ENCODE peak calls at places on chromosomes 5 and 9, in ten cellular contexts. H, T, Z, Q, S, K, L, Y, J and V are unnamed samples.

GRCh38 chr5:52822437-52822836 is 34.7 kb downstream of the ITGA1 start:
- DNase-seq in H (no peak), T (peak; percentile 83), Z (peak; percentile 53), Q (no peak), S (no peak), K (peak; percentile 95), L (no peak), Y (no peak), J (no peak), V (peak; percentile 70)

GRCh38 chr5:10585120-10585915 is 21.4 kb downstream of the ANKRD33B start:
- DNase-seq in H (no peak), T (no peak), Z (no peak), Q (no peak), S (no peak), K (no peak), L (no peak), Y (no peak), J (no peak), V (peak; percentile 52)

GRCh38 chr9:114908796-114909448 is 21.5 kb downstream of the TNFSF8 start:
- DNase-seq in H (no peak), T (no peak), Z (no peak), Q (peak; percentile 67), S (no peak), K (no peak), L (no peak), Y (no peak), J (no peak), V (no peak)

GRCh38 chr9:120982851-120983250 is 56.3 kb upstream of the TRAF1 start:
- DNase-seq in H (no peak), T (no peak), Z (no peak), Q (no peak), S (peak; percentile 30), K (no peak), L (no peak), Y (no peak), J (no peak), V (no peak)

GRCh38 chr5:79875230-79875629 is 115.8 kb downstream of the MTX3 start:
- DNase-seq in H (no peak), T (peak; percentile 41), Z (no peak), Q (peak; percentile 30), S (no peak), K (no peak), L (no peak), Y (no peak), J (no peak), V (no peak)

GRCh38 chr5:140221697-140222223 is 46.8 kb downstream of the CYSTM1 start:
- DNase-seq in H (no peak), T (no peak), Z (no peak), Q (peak; percentile 87), S (peak; percentile 64), K (no peak), L (no peak), Y (no peak), J (no peak), V (no peak)

GRCh38 chr9:14524881-14525515 is 168.2 kb downstream of the ZDHHC21 start:
- DNase-seq in H (no peak), T (no peak), Z (no peak), Q (no peak), S (no peak), K (no peak), L (no peak), Y (no peak), J (no peak), V (no peak)

GRCh38 chr5:172543484-172544298 is 89.4 kb upstream of the SH3PXD2B start:
- DNase-seq in H (no peak), T (no peak), Z (no peak), Q (no peak), S (no peak), K (no peak), L (no peak), Y (no peak), J (no peak), V (peak; percentile 34)

GRCh38 chr5:32587067-32587551 is 1.8 kb downstream of the SUB1 start:
- DNase-seq in H (no peak), T (no peak), Z (no peak), Q (no peak), S (no peak), K (no peak), L (no peak), Y (no peak), J (no peak), V (no peak)

GRCh38 chr9:78292716-78293497 is 4.0 kb upstream of the PSAT1 start:
- DNase-seq in H (no peak), T (no peak), Z (no peak), Q (no peak), S (no peak), K (no peak), L (no peak), Y (no peak), J (no peak), V (no peak)

GRCh38 chr5:93586948-93587918 is 4.2 kb downstream of the NR2F1 start:
- DNase-seq in H (peak; percentile 63), T (no peak), Z (no peak), Q (peak; percentile 66), S (no peak), K (peak; percentile 73), L (no peak), Y (no peak), J (no peak), V (no peak)
- H3K27ac ChIP-seq in H (no peak overlapping the region), T (no peak overlapping the region), Z (no peak overlapping the region), Q (peak overlapping the region; percentile 89), S (peak overlapping the region; percentile 87), K (peak overlapping the region; percentile 74), L (peak overlapping the region; percentile 63), Y (peak overlapping the region; percentile 65), J (peak overlapping the region; percentile 95), V (peak overlapping the region; percentile 66)

GRCh38 chr5:176319827-176320554 is 41.6 kb downstream of the KIAA1191 start:
- DNase-seq in H (no peak), T (no peak), Z (no peak), Q (peak; percentile 5), S (no peak), K (no peak), L (no peak), Y (no peak), J (no peak), V (no peak)
- TF ChIP-seq CTCF in H (no peak), T (peak; percentile 44), Z (no peak), Q (peak; percentile 5), S (peak; percentile 31), K (peak; percentile 19), L (no peak), Y (no peak), J (no peak), V (no peak)

GRCh38 chr9:17137576-17137975 is 2.7 kb downstream of the CNTLN start:
- DNase-seq in H (no peak), T (no peak), Z (no peak), Q (peak; percentile 6), S (no peak), K (no peak), L (no peak), Y (no peak), J (no peak), V (no peak)

GRCh38 chr9:17134843-17135577 is at the start of gene CNTLN:
- DNase-seq in H (peak; percentile 89), T (peak; percentile 97), Z (peak; percentile 93), Q (peak; percentile 82), S (peak; percentile 83), K (peak; percentile 98), L (peak; percentile 97), Y (peak; percentile 93), J (peak; percentile 85), V (peak; percentile 95)

GRCh38 chr9:17138503-17138902 is 3.7 kb downstream of the CNTLN start:
- DNase-seq in H (no peak), T (no peak), Z (no peak), Q (no peak), S (no peak), K (no peak), L (no peak), Y (no peak), J (no peak), V (no peak)

GRCh38 chr9:17134396-17134842 is 421 bp upstream of the CNTLN start:
- DNase-seq in H (no peak), T (no peak), Z (no peak), Q (peak; percentile 50), S (no peak), K (no peak), L (no peak), Y (no peak), J (no peak), V (no peak)

DNA sequence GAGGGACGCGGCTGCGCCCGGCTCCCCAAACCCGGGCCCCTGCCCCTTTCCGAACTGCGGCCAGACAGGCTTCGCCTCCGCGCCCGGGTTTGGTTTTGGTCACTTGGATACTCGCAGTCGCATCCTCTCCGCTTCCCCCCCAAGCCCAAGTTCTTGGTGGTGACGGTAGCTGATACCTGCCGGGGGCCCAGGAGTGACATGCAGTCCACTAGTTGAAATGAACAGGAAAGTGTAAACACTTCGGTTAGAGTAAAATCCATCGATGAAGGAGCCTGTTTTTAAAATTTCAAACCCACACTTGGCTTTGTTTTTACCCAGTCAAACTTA is 701 bp downstream of the CNTLN start:
- DNase-seq in H (no peak), T (no peak), Z (no peak), Q (no peak), S (no peak), K (no peak), L (no peak), Y (peak; percentile 54), J (peak; percentile 25), V (no peak)
- H3K4me3 ChIP-seq in H (peak overlapping the region; percentile 58), T (peak overlapping the region; percentile 89), Z (peak overlapping the region; percentile 73), Q (peak overlapping the region; percentile 96), S (peak overlapping the region; percentile 85), K (peak overlapping the region; percentile 82), L (peak overlapping the region; percentile 72), Y (peak overlapping the region; percentile 90), J (peak overlapping the region; percentile 86), V (peak overlapping the region; percentile 95)

GRCh38 chr9:4106744-4107143 is 193.1 kb downstream of the GLIS3 start:
- DNase-seq in H (no peak), T (no peak), Z (no peak), Q (peak; percentile 98), S (no peak), K (no peak), L (no peak), Y (no peak), J (no peak), V (no peak)
- H3K27ac ChIP-seq in H (no peak overlapping the region), T (peak overlapping the region; percentile 68), Z (peak overlapping the region; percentile 85), Q (peak overlapping the region; percentile 56), S (no peak overlapping the region), K (no peak overlapping the region), L (peak overlapping the region; percentile 48), Y (peak overlapping the region; percentile 18), J (no peak overlapping the region), V (peak overlapping the region; percentile 31)

DNA sequence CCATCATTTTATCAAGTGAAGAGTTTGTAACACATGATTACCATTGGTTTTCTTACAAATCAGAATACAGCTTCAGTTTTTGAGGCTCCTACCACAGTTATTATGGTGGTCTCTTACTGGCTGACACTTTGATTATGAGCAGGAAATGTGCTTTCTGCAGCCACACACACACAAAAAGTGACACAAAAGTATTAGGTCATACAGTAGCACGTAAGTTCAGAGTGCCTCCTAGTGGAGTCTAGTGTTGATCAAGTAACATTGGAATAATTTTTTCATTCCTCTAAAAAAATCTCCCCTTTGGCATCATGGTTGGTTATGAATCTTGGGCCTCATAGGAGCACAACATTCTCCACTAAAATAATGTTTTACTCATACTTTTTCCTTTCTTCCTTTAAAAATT is 37.6 kb downstream of the PAM start:
- DNase-seq in H (no peak), T (no peak), Z (peak; percentile 10), Q (peak; percentile 22), S (no peak), K (no peak), L (no peak), Y (no peak), J (no peak), V (no peak)
- TF ChIP-seq CTCF in H (peak; percentile 36), T (peak; percentile 37), Z (peak; percentile 14), Q (peak; percentile 29), S (peak; percentile 22), K (peak; percentile 33), L (no peak), Y (no peak), J (peak; percentile 15), V (no peak)